ENCODE peak calls at places on chromosomes 6 and 20, in ten cellular contexts. A is progenitor cell of endocrine pancreas; P is mucosa of gallbladder; H is activated naive CD4-positive, alpha-beta T cell treated with anti-CD3 and anti-CD28 coated beads for 36 hours; Z is nephron progenitor cell; B is left cardiac atrium; Y is GM12865; Q is PC-9; C is C1 segment of cervical spinal cord; G is retina. T is an unnamed sample.

GRCh38 chr6:38482466-38482865 is 157.3 kb downstream of the BTBD9 start:
- DNase-seq in A (no peak), P (no peak), H (no peak), Z (no peak), B (no peak), Y (no peak), Q (no peak), C (no peak), G (no peak), T (no peak)

GRCh38 chr6:75747985-75748742 is 875 bp upstream of the MYO6 start:
- DNase-seq in A (no peak), P (no peak), H (no peak), Z (no peak), B (no peak), Y (no peak), Q (peak), C (no peak), G (no peak), T (peak)

GRCh38 chr6:5781966-5782556 is 224.7 kb downstream of the NRN1 start:
- DNase-seq in A (no peak), P (no peak), H (no peak), Z (no peak), B (no peak), Y (no peak), Q (no peak), C (no peak), G (no peak), T (no peak)

GRCh38 chr6:13156381-13156780 is 172.0 kb downstream of the TBC1D7 start:
- DNase-seq in A (no peak), P (no peak), H (no peak), Z (no peak), B (no peak), Y (no peak), Q (no peak), C (no peak), G (no peak), T (no peak)

GRCh38 chr6:53240763-53241162 is 92.1 kb upstream of the GCM1 start:
- DNase-seq in A (no peak), P (no peak), H (peak), Z (no peak), B (no peak), Y (no peak), Q (no peak), C (no peak), G (no peak), T (peak)

GRCh38 chr20:25053207-25054132 is 4.5 kb downstream of the ACSS1 start:
- DNase-seq in A (no peak), P (peak), H (no peak), Z (no peak), B (peak), Y (no peak), Q (peak), C (no peak), G (no peak), T (no peak)

GRCh38 chr6:126307859-126308258 is 32.1 kb upstream of the CENPW start:
- DNase-seq in A (no peak), P (no peak), H (no peak), Z (no peak), B (no peak), Y (no peak), Q (no peak), C (no peak), G (peak), T (no peak)

GRCh38 chr6:10412165-10412947 is 2.5 kb downstream of the TFAP2A start:
- DNase-seq in A (no peak), P (no peak), H (peak), Z (peak), B (peak), Y (peak), Q (peak), C (no peak), G (peak), T (no peak)

GRCh38 chr20:57656252-57656820 is 36.1 kb upstream of the ZBP1 start:
- DNase-seq in A (no peak), P (no peak), H (no peak), Z (no peak), B (no peak), Y (no peak), Q (no peak), C (no peak), G (no peak), T (no peak)

GRCh38 chr6:30100585-30101422 is 12.1 kb downstream of the TRIM31 start:
- DNase-seq in A (no peak), P (peak), H (peak), Z (peak), B (peak), Y (no peak), Q (peak), C (no peak), G (peak), T (peak)

GRCh38 chr6:134706806-134707205 is 243.1 kb downstream of the ALDH8A1 start:
- DNase-seq in A (no peak), P (no peak), H (no peak), Z (no peak), B (no peak), Y (no peak), Q (no peak), C (no peak), G (no peak), T (no peak)

GRCh38 chr6:145245119-145245518 is 490.2 kb downstream of the EPM2A start:
- DNase-seq in A (no peak), P (no peak), H (no peak), Z (no peak), B (no peak), Y (peak), Q (no peak), C (no peak), G (peak), T (no peak)

GRCh38 chr6:149334682-149335160 is 17.2 kb downstream of the TAB2 start:
- DNase-seq in A (no peak), P (no peak), H (no peak), Z (no peak), B (no peak), Y (no peak), Q (peak), C (no peak), G (no peak), T (no peak)

GRCh38 chr20:37777556-37777955 is 83.7 kb downstream of the CTNNBL1 start:
- DNase-seq in A (no peak), P (no peak), H (no peak), Z (no peak), B (no peak), Y (no peak), Q (no peak), C (no peak), G (peak), T (no peak)

GRCh38 chr6:88380083-88380482 is 213.9 kb upstream of the CNR1 start:
- DNase-seq in A (no peak), P (no peak), H (no peak), Z (no peak), B (peak), Y (no peak), Q (no peak), C (peak), G (no peak), T (no peak)

GRCh38 chr6:121465101-121465500 is 29.7 kb downstream of the GJA1 start:
- DNase-seq in A (no peak), P (no peak), H (no peak), Z (no peak), B (no peak), Y (no peak), Q (no peak), C (no peak), G (no peak), T (no peak)